ENCODE peak calls at places on chromosome 12, in five cellular contexts. One of them, this sample, is unnamed.

GRCh38 chr12:75704664-75705063 is 193.3 kb upstream of the KRR1 start:
- DNase-seq in IMR-90: peak; percentile 50
- DNase-seq in H9: no peak
- DNase-seq in mesenchymal stem cell: no peak
- DNase-seq in H1: no peak
- DNase-seq in this sample: no peak

GRCh38 chr12:19129486-19130223 is at the start of gene PLEKHA5:
- DNase-seq in IMR-90: peak; percentile 64
- DNase-seq in H9: peak; percentile 79
- DNase-seq in mesenchymal stem cell: peak; percentile 69
- DNase-seq in H1: no peak
- DNase-seq in this sample: peak; percentile 56

GRCh38 chr12:24974216-24974615 is 25.3 kb upstream of the BCAT1 start:
- DNase-seq in IMR-90: no peak
- DNase-seq in H9: no peak
- DNase-seq in mesenchymal stem cell: no peak
- DNase-seq in H1: no peak
- DNase-seq in this sample: no peak

GRCh38 chr12:49018282-49019119 is at the start of gene PRKAG1:
- DNase-seq in IMR-90: peak; percentile 97
- DNase-seq in H9: peak; percentile 99
- DNase-seq in mesenchymal stem cell: peak; percentile 98
- DNase-seq in H1: peak; percentile 96
- DNase-seq in this sample: peak; percentile 96

GRCh38 chr12:12214635-12215131 is 52.2 kb downstream of the LRP6 start:
- DNase-seq in IMR-90: peak; percentile 63
- DNase-seq in H9: no peak
- DNase-seq in mesenchymal stem cell: peak; percentile 59
- DNase-seq in H1: no peak
- DNase-seq in this sample: no peak

GRCh38 chr12:12562016-12562483 is 613 bp downstream of the DUSP16 start:
- DNase-seq in IMR-90: peak; percentile 18
- DNase-seq in H9: peak; percentile 51
- DNase-seq in mesenchymal stem cell: peak; percentile 58
- DNase-seq in H1: no peak
- DNase-seq in this sample: no peak

GRCh38 chr12:113087193-113087592 is 30.7 kb downstream of the DTX1 start:
- DNase-seq in IMR-90: no peak
- DNase-seq in H9: no peak
- DNase-seq in mesenchymal stem cell: no peak
- DNase-seq in H1: no peak
- DNase-seq in this sample: no peak

GRCh38 chr12:3747543-3747942 is 5.4 kb downstream of the CRACR2A start:
- DNase-seq in IMR-90: no peak
- DNase-seq in H9: peak; percentile 8
- DNase-seq in mesenchymal stem cell: no peak
- DNase-seq in H1: no peak
- DNase-seq in this sample: no peak

GRCh38 chr12:9634177-9634803 is 26.6 kb upstream of the KLRB1 start:
- DNase-seq in IMR-90: peak; percentile 47
- DNase-seq in H9: no peak
- DNase-seq in mesenchymal stem cell: peak; percentile 58
- DNase-seq in H1: no peak
- DNase-seq in this sample: peak; percentile 86

GRCh38 chr12:129984097-129984496 is 80.3 kb upstream of the TMEM132D start:
- DNase-seq in IMR-90: no peak
- DNase-seq in H9: peak; percentile 54
- DNase-seq in mesenchymal stem cell: no peak
- DNase-seq in H1: no peak
- DNase-seq in this sample: no peak

GRCh38 chr12:14849664-14850063 is 6.3 kb upstream of the ART4 start:
- DNase-seq in IMR-90: peak; percentile 36
- DNase-seq in H9: no peak
- DNase-seq in mesenchymal stem cell: no peak
- DNase-seq in H1: no peak
- DNase-seq in this sample: no peak

GRCh38 chr12:18422849-18423248 is 161.5 kb downstream of the PIK3C2G start:
- DNase-seq in IMR-90: peak; percentile 83
- DNase-seq in H9: no peak
- DNase-seq in mesenchymal stem cell: peak; percentile 81
- DNase-seq in H1: no peak
- DNase-seq in this sample: no peak

DNA sequence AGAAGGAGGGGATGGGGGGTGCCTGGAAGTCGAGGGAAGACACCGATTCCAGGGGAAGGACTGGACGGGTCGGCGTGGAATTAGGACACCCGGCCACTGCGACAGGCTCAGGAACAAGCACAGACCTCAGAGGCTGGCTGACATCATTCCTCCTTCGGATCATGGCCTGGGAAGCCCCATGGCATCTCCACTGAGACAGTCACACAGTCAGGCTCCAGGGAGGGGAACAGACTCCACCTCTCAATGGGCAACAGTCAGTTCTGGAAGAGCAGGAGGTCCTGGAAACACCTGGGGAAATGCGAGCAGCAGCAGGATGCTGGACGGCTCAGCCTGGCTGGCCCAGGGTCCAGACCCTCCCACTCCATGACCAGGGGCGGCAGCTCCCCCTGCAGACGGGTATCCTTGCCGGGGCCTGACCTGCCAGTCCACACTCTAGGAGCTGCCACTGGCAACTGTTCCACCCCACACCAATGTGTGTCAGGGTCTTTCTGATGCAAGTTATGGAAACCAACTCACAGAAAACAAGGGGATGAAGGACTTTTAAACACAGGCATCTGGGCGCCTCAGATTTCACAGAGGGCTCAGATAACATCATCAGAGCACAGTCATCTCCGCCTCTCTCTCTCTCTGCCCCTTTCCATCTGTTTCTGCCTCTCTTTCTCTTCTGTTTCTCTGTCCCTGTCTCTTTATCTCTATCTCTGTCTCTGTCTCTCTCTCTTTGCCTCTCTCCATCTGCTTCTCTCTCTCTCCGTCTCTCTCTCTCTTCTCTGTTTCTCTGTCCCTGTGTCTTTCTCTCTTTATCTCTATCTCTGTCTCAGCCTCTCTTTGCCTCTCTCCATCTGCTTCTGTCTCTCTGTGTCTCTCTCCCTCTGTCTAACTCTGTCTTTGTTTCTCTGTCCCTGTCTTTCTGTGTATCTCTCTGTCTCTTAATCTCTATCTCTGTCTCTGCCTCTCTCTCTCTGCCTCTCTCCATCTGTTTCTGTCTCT is 67.6 kb upstream of the FBRSL1 start:
- DNase-seq in IMR-90: peak; percentile 42
- DNase-seq in H9: peak; percentile 70
- DNase-seq in mesenchymal stem cell: no peak
- DNase-seq in H1: no peak
- DNase-seq in this sample: no peak
- H3K23ac ChIP-seq in IMR-90: no peak overlapping the region
- H3K23ac ChIP-seq in H9: no peak overlapping the region
- H3K23ac ChIP-seq in mesenchymal stem cell: no peak overlapping the region
- H3K23ac ChIP-seq in H1: no peak overlapping the region
- H3K23ac ChIP-seq in this sample: no peak overlapping the region

GRCh38 chr12:124259168-124260066 is 35.5 kb upstream of the RFLNA start:
- DNase-seq in IMR-90: no peak
- DNase-seq in H9: no peak
- DNase-seq in mesenchymal stem cell: peak; percentile 6
- DNase-seq in H1: no peak
- DNase-seq in this sample: peak; percentile 71
- H3K4me2 ChIP-seq in IMR-90: no peak overlapping the region
- H3K4me2 ChIP-seq in H9: no peak overlapping the region
- H3K4me2 ChIP-seq in mesenchymal stem cell: no peak overlapping the region
- H3K4me2 ChIP-seq in H1: no peak overlapping the region
- H3K4me2 ChIP-seq in this sample: no peak overlapping the region

GRCh38 chr12:1934068-1934467 is 15.6 kb upstream of the CACNA2D4 start:
- DNase-seq in IMR-90: no peak
- DNase-seq in H9: no peak
- DNase-seq in mesenchymal stem cell: no peak
- DNase-seq in H1: no peak
- DNase-seq in this sample: no peak
- H4K91ac ChIP-seq in IMR-90: peak overlapping the region; percentile 10
- H4K91ac ChIP-seq in H9: no peak overlapping the region
- H4K91ac ChIP-seq in mesenchymal stem cell: no peak overlapping the region
- H4K91ac ChIP-seq in H1: no peak overlapping the region
- H4K91ac ChIP-seq in this sample: no peak overlapping the region

GRCh38 chr12:50606675-50607379 is 102.0 kb downstream of the DIP2B start:
- DNase-seq in IMR-90: no peak
- DNase-seq in H9: no peak
- DNase-seq in mesenchymal stem cell: no peak
- DNase-seq in H1: no peak
- DNase-seq in this sample: no peak
- H3K23ac ChIP-seq in IMR-90: no peak overlapping the region
- H3K23ac ChIP-seq in H9: no peak overlapping the region
- H3K23ac ChIP-seq in mesenchymal stem cell: no peak overlapping the region
- H3K23ac ChIP-seq in H1: no peak overlapping the region
- H3K23ac ChIP-seq in this sample: no peak overlapping the region

DNA sequence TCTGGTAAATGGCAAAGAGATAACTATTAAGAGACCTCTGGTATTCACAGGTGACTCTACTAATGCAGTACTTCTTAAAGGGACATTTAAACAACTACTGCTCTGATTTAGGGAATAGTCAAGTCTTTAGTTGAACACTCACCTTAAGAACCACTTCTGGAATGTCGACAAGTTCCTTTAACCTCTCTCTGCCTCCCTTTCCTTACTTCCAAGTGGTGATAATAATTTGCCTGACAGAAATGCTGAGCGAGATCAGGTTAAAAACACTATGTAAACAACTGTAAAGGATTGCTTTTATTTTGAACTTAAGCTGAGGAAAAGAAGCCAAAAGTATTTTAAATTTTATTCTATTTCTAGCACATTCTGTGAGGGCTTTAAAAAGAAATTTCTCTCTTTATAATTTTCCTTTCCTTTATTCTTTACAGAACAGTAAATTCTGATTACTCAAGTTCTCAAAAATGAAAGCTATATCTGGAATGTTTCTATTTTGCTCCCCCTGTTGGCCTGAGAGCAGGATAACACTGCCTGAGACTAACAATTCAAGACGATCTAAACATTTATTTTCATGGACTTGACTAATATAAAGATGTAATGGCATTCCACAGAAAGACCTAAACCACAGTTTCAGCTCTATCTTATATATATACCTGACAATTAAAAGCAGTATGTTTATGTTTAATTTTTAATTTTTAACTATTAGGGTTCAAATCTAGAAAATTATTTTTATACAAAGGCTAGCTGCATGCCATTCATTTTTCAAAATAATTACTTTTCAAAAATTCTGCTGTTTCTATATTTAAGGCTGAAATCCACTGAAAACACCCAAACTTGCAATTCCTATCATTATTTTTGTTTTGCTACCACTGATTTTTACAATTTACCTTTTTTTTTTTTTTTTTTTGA is 29.2 kb downstream of the ZCCHC8 start:
- DNase-seq in IMR-90: peak; percentile 84
- DNase-seq in H9: no peak
- DNase-seq in mesenchymal stem cell: peak; percentile 82
- DNase-seq in H1: no peak
- DNase-seq in this sample: peak; percentile 35
- H3K4me2 ChIP-seq in IMR-90: peak overlapping the region; percentile 69
- H3K4me2 ChIP-seq in H9: no peak overlapping the region
- H3K4me2 ChIP-seq in mesenchymal stem cell: no peak overlapping the region
- H3K4me2 ChIP-seq in H1: no peak overlapping the region
- H3K4me2 ChIP-seq in this sample: no peak overlapping the region

DNA sequence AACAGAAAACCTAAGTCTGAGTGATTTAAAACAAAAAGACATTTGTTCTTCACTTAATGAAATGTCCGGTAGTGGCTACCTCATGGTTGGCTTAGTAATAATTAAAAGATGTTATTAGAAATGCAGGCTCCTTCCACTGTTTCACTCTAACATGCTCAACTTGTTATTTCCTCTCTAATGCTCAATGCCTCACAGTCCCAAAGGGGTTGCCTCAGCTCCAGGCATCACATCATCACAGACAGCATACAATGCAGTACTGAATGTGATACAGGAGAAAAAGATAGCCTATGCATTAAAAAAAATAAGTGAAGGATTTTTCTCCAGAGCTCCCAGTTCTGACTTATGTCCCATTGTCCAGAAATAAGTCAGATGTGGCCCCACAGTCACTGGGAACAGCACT is 1077.0 kb upstream of the TMEM132C start:
- DNase-seq in IMR-90: no peak
- DNase-seq in H9: no peak
- DNase-seq in mesenchymal stem cell: no peak
- DNase-seq in H1: no peak
- DNase-seq in this sample: no peak
- H4K91ac ChIP-seq in IMR-90: no peak overlapping the region
- H4K91ac ChIP-seq in H9: no peak overlapping the region
- H4K91ac ChIP-seq in mesenchymal stem cell: no peak overlapping the region
- H4K91ac ChIP-seq in H1: no peak overlapping the region
- H4K91ac ChIP-seq in this sample: no peak overlapping the region

GRCh38 chr12:15882055-15882971 is at the start of gene STRAP:
- DNase-seq in IMR-90: peak; percentile 97
- DNase-seq in H9: peak; percentile 99
- DNase-seq in mesenchymal stem cell: peak; percentile 99
- DNase-seq in H1: peak; percentile 92
- DNase-seq in this sample: peak; percentile 99
- H3K23ac ChIP-seq in IMR-90: peak within 1 kb of the TSS; percentile 80
- H3K23ac ChIP-seq in H9: no peak within 1 kb of the TSS
- H3K23ac ChIP-seq in mesenchymal stem cell: peak within 1 kb of the TSS; percentile 46
- H3K23ac ChIP-seq in H1: no peak within 1 kb of the TSS
- H3K23ac ChIP-seq in this sample: no peak within 1 kb of the TSS

DNA sequence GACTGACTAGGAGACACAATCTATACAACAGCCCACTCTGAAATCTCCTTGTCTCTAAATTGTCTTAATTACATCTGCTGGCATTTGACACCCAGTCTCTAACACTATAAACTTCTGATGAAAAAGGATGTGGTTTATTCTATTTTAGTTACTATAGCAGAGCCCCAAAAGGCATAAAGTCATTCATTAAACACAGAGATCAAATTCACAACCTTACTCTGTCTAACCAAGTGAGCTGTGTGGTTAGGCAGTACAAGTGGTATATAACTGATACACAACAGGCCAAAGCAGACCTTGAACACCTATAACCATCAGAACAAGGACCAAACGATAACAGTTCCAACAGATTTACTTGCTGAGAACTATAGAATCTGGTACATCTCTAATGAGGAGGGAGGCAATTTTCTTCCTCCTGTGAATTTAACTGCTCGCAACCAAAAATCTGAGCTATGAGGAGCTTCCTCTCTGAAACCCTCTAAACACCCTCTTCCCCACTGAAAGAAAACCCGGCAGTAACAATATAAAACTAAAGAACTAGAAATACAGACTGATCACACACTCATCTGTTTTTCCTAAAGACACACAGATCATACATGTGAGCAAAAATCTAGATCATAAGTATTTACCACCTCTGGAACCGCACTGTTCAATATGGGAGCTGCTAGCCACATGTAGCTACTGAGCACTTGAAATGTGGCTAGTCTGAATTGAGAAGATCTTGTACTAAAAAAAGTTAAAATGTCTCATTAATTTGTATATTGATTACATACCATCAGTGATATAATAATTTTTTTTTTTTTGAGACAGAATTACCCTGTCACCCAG is 17.8 kb downstream of the SPPL3 start:
- DNase-seq in IMR-90: no peak
- DNase-seq in H9: no peak
- DNase-seq in mesenchymal stem cell: no peak
- DNase-seq in H1: no peak
- DNase-seq in this sample: no peak
- H3K4me2 ChIP-seq in IMR-90: no peak overlapping the region
- H3K4me2 ChIP-seq in H9: no peak overlapping the region
- H3K4me2 ChIP-seq in mesenchymal stem cell: no peak overlapping the region
- H3K4me2 ChIP-seq in H1: no peak overlapping the region
- H3K4me2 ChIP-seq in this sample: no peak overlapping the region

GRCh38 chr12:107032266-107032665 is 45.3 kb upstream of the MTERF2 start:
- DNase-seq in IMR-90: no peak
- DNase-seq in H9: no peak
- DNase-seq in mesenchymal stem cell: no peak
- DNase-seq in H1: no peak
- DNase-seq in this sample: no peak

GRCh38 chr12:107035733-107036132 is 48.8 kb upstream of the MTERF2 start:
- DNase-seq in IMR-90: no peak
- DNase-seq in H9: no peak
- DNase-seq in mesenchymal stem cell: no peak
- DNase-seq in H1: no peak
- DNase-seq in this sample: no peak

GRCh38 chr12:107033758-107034739 is 47.1 kb upstream of the MTERF2 start:
- DNase-seq in IMR-90: no peak
- DNase-seq in H9: no peak
- DNase-seq in mesenchymal stem cell: no peak
- DNase-seq in H1: no peak
- DNase-seq in this sample: no peak
- H4K91ac ChIP-seq in IMR-90: no peak overlapping the region
- H4K91ac ChIP-seq in H9: no peak overlapping the region
- H4K91ac ChIP-seq in mesenchymal stem cell: no peak overlapping the region
- H4K91ac ChIP-seq in H1: no peak overlapping the region
- H4K91ac ChIP-seq in this sample: no peak overlapping the region